ENCODE peak calls at places on chromosome 15, in seven cellular contexts. One of them, this sample, is unnamed.

GRCh38 chr15:76840830-76841460 is 64.2 kb downstream of the SCAPER start:
- DNase-seq in H1: no peak
- DNase-seq in HepG2: peak
- DNase-seq in HCT116: peak
- DNase-seq in GM12878: no peak
- DNase-seq in SK-N-SH: peak
- DNase-seq in K562: no peak
- DNase-seq in this sample: peak

GRCh38 chr15:70526221-70526973 is 237.0 kb downstream of the UACA start:
- DNase-seq in H1: peak
- DNase-seq in HepG2: no peak
- DNase-seq in HCT116: peak
- DNase-seq in GM12878: no peak
- DNase-seq in SK-N-SH: peak
- DNase-seq in K562: no peak
- DNase-seq in this sample: no peak

GRCh38 chr15:26580943-26581342 is 191.9 kb downstream of the GABRB3 start:
- DNase-seq in H1: no peak
- DNase-seq in HepG2: no peak
- DNase-seq in HCT116: no peak
- DNase-seq in GM12878: no peak
- DNase-seq in SK-N-SH: no peak
- DNase-seq in K562: no peak
- DNase-seq in this sample: no peak

GRCh38 chr15:51315726-51316125 is 22.7 kb downstream of the CYP19A1 start:
- DNase-seq in H1: no peak
- DNase-seq in HepG2: no peak
- DNase-seq in HCT116: no peak
- DNase-seq in GM12878: no peak
- DNase-seq in SK-N-SH: no peak
- DNase-seq in K562: no peak
- DNase-seq in this sample: no peak

GRCh38 chr15:78072080-78072892 is 5.2 kb downstream of the TBC1D2B start:
- DNase-seq in H1: no peak
- DNase-seq in HepG2: peak
- DNase-seq in HCT116: no peak
- DNase-seq in GM12878: no peak
- DNase-seq in SK-N-SH: no peak
- DNase-seq in K562: no peak
- DNase-seq in this sample: no peak

GRCh38 chr15:67501177-67501835 is 19.6 kb upstream of the C15orf61 start:
- DNase-seq in H1: no peak
- DNase-seq in HepG2: peak
- DNase-seq in HCT116: no peak
- DNase-seq in GM12878: no peak
- DNase-seq in SK-N-SH: peak
- DNase-seq in K562: no peak
- DNase-seq in this sample: peak

GRCh38 chr15:39770748-39771689 is 11.6 kb downstream of the FSIP1 start:
- DNase-seq in H1: no peak
- DNase-seq in HepG2: no peak
- DNase-seq in HCT116: no peak
- DNase-seq in GM12878: no peak
- DNase-seq in SK-N-SH: no peak
- DNase-seq in K562: no peak
- DNase-seq in this sample: no peak

GRCh38 chr15:75178171-75178937 is 23.3 kb upstream of the C15orf39 start:
- DNase-seq in H1: peak
- DNase-seq in HepG2: peak
- DNase-seq in HCT116: no peak
- DNase-seq in GM12878: no peak
- DNase-seq in SK-N-SH: no peak
- DNase-seq in K562: peak
- DNase-seq in this sample: no peak

GRCh38 chr15:53833134-53833624 is 73.7 kb upstream of the WDR72 start:
- DNase-seq in H1: no peak
- DNase-seq in HepG2: peak
- DNase-seq in HCT116: no peak
- DNase-seq in GM12878: no peak
- DNase-seq in SK-N-SH: peak
- DNase-seq in K562: no peak
- DNase-seq in this sample: no peak

GRCh38 chr15:95845862-95846515 is 484.5 kb upstream of the NR2F2 start:
- DNase-seq in H1: no peak
- DNase-seq in HepG2: no peak
- DNase-seq in HCT116: no peak
- DNase-seq in GM12878: no peak
- DNase-seq in SK-N-SH: no peak
- DNase-seq in K562: no peak
- DNase-seq in this sample: no peak

GRCh38 chr15:68199340-68199739 is 5.8 kb downstream of the CALML4 start:
- DNase-seq in H1: no peak
- DNase-seq in HepG2: no peak
- DNase-seq in HCT116: no peak
- DNase-seq in GM12878: no peak
- DNase-seq in SK-N-SH: peak
- DNase-seq in K562: no peak
- DNase-seq in this sample: no peak

GRCh38 chr15:22236469-22236868 is 156.1 kb downstream of the OR4M2 start:
- DNase-seq in H1: no peak
- DNase-seq in HepG2: no peak
- DNase-seq in HCT116: no peak
- DNase-seq in GM12878: no peak
- DNase-seq in SK-N-SH: no peak
- DNase-seq in K562: no peak
- DNase-seq in this sample: no peak

GRCh38 chr15:80264031-80264430 is 12.0 kb upstream of the CTXND1 start:
- DNase-seq in H1: no peak
- DNase-seq in HepG2: no peak
- DNase-seq in HCT116: no peak
- DNase-seq in GM12878: no peak
- DNase-seq in SK-N-SH: no peak
- DNase-seq in K562: peak
- DNase-seq in this sample: no peak

GRCh38 chr15:25439456-25439836 is 622 bp upstream of the UBE3A start:
- DNase-seq in H1: no peak
- DNase-seq in HepG2: peak
- DNase-seq in HCT116: peak
- DNase-seq in GM12878: no peak
- DNase-seq in SK-N-SH: no peak
- DNase-seq in K562: peak
- DNase-seq in this sample: no peak

GRCh38 chr15:42955518-42955917 is 34.9 kb upstream of the TTBK2 start:
- DNase-seq in H1: no peak
- DNase-seq in HepG2: no peak
- DNase-seq in HCT116: no peak
- DNase-seq in GM12878: no peak
- DNase-seq in SK-N-SH: no peak
- DNase-seq in K562: no peak
- DNase-seq in this sample: no peak

DNA sequence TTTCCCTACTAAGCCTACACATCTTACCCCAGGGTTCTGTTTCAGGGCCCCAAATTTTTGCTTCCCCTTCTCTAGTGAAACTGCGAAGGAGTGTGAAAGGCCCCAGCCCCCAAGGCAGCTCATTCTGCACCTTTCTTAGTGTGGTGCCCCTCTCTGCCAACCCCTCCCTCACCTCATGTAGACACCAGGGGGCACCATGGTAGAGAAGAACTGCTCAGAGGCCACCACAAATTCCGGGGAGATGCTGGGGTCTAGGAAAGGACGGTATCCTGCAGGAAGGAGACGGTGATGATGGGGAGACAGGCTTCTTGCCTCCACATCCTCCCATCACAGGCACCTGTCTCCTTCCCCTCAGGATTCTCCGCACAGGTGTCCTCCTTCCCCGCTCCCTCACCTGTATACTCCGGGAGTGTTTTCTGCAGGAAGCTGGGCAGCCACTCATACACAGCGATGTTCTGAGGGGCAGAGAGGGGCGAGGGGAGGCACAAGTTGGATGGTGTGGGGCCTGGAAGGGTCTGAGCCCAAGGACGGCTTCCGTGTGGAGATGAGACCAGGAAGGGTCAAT is 3.6 kb downstream of the DUOX2 start:
- DNase-seq in H1: no peak
- DNase-seq in HepG2: no peak
- DNase-seq in HCT116: no peak
- DNase-seq in GM12878: no peak
- DNase-seq in SK-N-SH: peak
- DNase-seq in K562: no peak
- DNase-seq in this sample: no peak
- H3K9ac ChIP-seq in H1: no peak
- H3K9ac ChIP-seq in HepG2: no peak
- H3K9ac ChIP-seq in HCT116: no peak
- H3K9ac ChIP-seq in GM12878: no peak
- H3K9ac ChIP-seq in SK-N-SH: no peak
- H3K9ac ChIP-seq in K562: no peak
- H3K9ac ChIP-seq in this sample: no peak

DNA sequence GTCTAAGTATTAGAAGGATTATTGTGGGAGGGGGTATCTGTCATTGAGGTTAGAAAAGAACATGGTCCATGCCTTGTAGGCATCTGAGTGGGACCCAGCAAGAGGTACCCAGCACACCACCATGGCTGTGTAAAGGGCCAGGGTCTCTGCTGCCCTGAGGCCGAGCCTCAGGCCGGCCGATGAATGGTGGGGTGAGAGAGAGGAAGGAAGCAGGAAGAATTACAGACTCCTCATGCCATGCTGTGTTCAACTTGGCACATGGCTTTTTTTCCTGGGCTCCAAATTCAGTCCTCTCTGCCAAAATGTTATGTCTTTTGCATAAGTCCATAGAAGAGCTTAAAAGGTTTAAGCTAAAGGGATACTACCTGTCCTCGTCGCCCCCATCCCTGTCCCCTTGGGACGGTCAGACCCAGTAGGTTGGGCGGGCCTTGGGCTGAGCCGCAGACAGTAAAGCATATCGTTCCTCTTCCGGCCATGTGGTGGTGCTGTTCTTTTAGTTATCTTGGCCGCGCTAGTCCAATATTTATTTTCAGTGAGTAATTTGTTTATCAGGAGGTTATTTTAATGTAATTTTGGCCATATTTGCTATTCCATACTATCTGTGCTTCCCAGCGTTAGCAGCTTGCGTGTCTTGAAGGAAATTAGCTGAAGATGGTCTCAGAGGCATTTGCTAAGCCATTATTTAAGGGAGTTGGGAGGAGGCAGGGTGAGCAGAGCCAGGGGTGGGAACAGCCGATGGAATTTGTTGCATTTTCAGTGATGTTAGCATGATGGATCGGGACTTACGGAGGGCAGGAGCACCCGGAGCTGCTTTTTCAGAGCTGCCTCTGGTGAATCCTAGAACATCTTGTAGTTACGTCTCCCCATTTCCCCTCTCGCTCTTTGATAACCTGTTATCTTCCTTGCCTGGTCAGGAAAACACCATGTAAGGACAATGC is 152.5 kb downstream of the AGBL1 start:
- DNase-seq in H1: peak
- DNase-seq in HepG2: peak
- DNase-seq in HCT116: no peak
- DNase-seq in GM12878: no peak
- DNase-seq in SK-N-SH: peak
- DNase-seq in K562: no peak
- DNase-seq in this sample: no peak
- TF ChIP-seq MAX in H1: no peak
- TF ChIP-seq MAX in HepG2: no peak
- TF ChIP-seq MAX in HCT116: no peak
- TF ChIP-seq MAX in GM12878: no peak
- TF ChIP-seq MAX in SK-N-SH: no peak
- TF ChIP-seq MAX in K562: no peak
- TF ChIP-seq MAX in this sample: no peak

DNA sequence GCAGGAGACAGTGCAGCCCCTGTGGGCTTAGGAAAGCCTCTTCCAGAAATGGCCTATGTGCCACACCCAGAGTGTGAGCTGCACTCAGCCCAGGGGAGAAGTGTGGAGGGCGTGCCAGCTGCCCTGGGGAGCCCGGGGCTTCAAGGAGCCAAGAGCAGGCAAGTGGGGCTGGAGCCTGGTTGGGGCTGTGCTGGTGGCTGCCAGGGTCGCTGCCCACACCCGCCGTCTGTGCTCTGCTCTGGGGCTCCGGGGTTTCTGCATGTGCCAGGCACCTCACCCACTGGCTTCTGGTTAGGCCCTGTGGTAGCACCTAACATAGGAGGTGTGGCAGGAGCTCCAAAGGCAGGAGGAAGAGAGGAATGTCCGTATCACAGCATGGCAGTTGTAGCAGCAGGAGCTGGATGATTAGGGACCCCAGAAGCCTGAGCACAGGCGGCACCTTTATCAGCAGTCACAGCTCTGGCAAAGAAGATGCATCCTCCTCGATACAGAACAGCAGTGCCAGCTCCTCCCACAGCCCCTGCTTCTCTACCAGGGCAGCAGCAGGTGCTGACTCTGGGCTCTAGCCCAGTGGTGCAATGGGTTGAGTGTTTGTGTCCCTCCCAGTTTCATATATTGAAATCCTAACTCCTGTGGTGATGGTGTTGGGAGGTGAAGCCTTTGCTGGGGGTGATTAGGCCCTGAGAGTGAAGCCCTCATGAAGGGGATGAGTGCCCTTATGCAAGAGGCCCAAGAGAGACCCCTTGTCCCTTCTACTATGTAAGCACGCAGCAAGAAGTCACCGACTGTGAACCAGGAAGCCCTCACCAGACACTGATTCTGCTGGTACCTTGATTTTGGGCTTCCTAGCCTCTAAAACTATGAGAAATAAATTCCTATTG is 70.0 kb upstream of the KLF13 start:
- DNase-seq in H1: no peak
- DNase-seq in HepG2: no peak
- DNase-seq in HCT116: no peak
- DNase-seq in GM12878: no peak
- DNase-seq in SK-N-SH: no peak
- DNase-seq in K562: no peak
- DNase-seq in this sample: no peak
- H3K9ac ChIP-seq in H1: no peak
- H3K9ac ChIP-seq in HepG2: no peak
- H3K9ac ChIP-seq in HCT116: no peak
- H3K9ac ChIP-seq in GM12878: peak
- H3K9ac ChIP-seq in SK-N-SH: no peak
- H3K9ac ChIP-seq in K562: no peak
- H3K9ac ChIP-seq in this sample: no peak

DNA sequence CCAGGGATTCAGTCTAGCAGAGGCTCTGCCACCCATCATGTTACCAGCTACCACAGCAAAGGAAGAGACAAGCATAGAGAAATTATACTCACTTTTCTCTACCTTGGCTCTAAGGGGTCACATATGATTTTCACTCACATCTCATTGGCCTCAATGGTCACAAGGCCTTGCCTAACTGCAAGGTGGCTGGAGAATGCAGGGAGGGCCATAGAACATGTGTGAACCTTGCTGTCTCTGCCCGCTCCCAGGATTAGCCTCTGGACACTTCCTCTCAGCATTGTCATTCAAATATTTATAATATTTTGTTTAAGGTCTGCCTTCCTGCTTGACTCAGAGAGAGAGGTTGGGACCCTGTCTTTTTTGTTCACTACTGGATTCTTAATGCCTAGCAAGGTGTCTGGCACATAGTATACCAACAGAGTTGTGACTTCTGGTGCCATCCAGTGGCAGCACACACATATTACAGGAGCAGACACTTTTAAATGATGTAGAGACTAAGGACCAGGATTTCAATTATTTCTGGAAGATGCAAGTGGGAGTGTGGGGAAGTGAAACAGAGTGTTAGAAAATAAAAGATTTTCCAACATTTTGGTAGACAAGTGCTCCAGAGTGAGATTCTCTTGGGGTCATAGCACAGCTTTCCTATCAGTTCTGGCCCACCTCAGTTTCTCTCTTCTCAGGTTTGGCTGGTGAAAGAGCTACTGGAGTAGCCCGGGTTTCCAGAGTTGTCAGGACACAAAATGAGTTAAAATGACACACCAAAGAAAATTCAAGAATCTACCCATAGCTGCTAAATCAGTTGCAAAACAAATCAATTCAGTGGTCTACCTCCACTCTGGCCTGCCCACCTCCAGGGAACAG is 119.0 kb upstream of the RASGRP1 start:
- DNase-seq in H1: peak
- DNase-seq in HepG2: peak
- DNase-seq in HCT116: peak
- DNase-seq in GM12878: no peak
- DNase-seq in SK-N-SH: peak
- DNase-seq in K562: peak
- DNase-seq in this sample: peak
- TF ChIP-seq MAX in H1: no peak
- TF ChIP-seq MAX in HepG2: no peak
- TF ChIP-seq MAX in HCT116: no peak
- TF ChIP-seq MAX in GM12878: no peak
- TF ChIP-seq MAX in SK-N-SH: no peak
- TF ChIP-seq MAX in K562: no peak
- TF ChIP-seq MAX in this sample: no peak